ENCODE peak calls at places on chromosomes 6 and 20, in four cellular contexts. One of them, this sample, is unnamed.

GRCh38 chr20:43949741-43950618 is 35.3 kb downstream of the TOX2 start:
- DNase-seq in foreskin keratinocyte: no peak
- DNase-seq in tibial nerve: no peak
- DNase-seq in psoas muscle: peak; percentile 31
- DNase-seq in this sample: no peak

GRCh38 chr20:59777814-59778575 is 155.4 kb downstream of the SYCP2 start:
- DNase-seq in tibial nerve: no peak
- DNase-seq in foreskin keratinocyte: no peak
- DNase-seq in psoas muscle: no peak
- DNase-seq in this sample: no peak

GRCh38 chr6:79072640-79073181 is 5.3 kb downstream of the PHIP start:
- DNase-seq in tibial nerve: no peak
- DNase-seq in foreskin keratinocyte: no peak
- DNase-seq in psoas muscle: no peak
- DNase-seq in this sample: no peak

GRCh38 chr6:33126101-33126714 is 50.4 kb downstream of the HLA-DPB1 start:
- DNase-seq in tibial nerve: peak; percentile 75
- DNase-seq in foreskin keratinocyte: no peak
- DNase-seq in psoas muscle: peak; percentile 64
- DNase-seq in this sample: peak; percentile 60

GRCh38 chr6:122839477-122839876 is 50.4 kb downstream of the SMPDL3A start:
- DNase-seq in tibial nerve: peak; percentile 79
- DNase-seq in psoas muscle: no peak
- DNase-seq in foreskin keratinocyte: peak; percentile 46
- DNase-seq in this sample: no peak

GRCh38 chr20:44720994-44721784 is 6.0 kb downstream of the CCN5 start:
- DNase-seq in tibial nerve: no peak
- DNase-seq in foreskin keratinocyte: peak; percentile 84
- DNase-seq in psoas muscle: no peak
- DNase-seq in this sample: no peak

GRCh38 chr6:150788135-150788534 is 77.4 kb upstream of the MTHFD1L start:
- DNase-seq in foreskin keratinocyte: no peak
- DNase-seq in psoas muscle: no peak
- DNase-seq in tibial nerve: no peak
- DNase-seq in this sample: no peak

GRCh38 chr6:10847684-10848083 is 9.3 kb upstream of the MAK start:
- DNase-seq in foreskin keratinocyte: no peak
- DNase-seq in tibial nerve: no peak
- DNase-seq in psoas muscle: no peak
- DNase-seq in this sample: no peak

GRCh38 chr6:113833537-113833936 is 23.6 kb upstream of the MARCKS start:
- DNase-seq in tibial nerve: no peak
- DNase-seq in psoas muscle: no peak
- DNase-seq in foreskin keratinocyte: peak; percentile 59
- DNase-seq in this sample: no peak

GRCh38 chr20:10219452-10219791 is 792 bp downstream of the SNAP25 start:
- DNase-seq in tibial nerve: peak; percentile 61
- DNase-seq in psoas muscle: peak; percentile 66
- DNase-seq in foreskin keratinocyte: peak; percentile 13
- DNase-seq in this sample: peak; percentile 60

GRCh38 chr6:31049518-31049917 is 39.2 kb downstream of the MUC22 start:
- DNase-seq in foreskin keratinocyte: no peak
- DNase-seq in tibial nerve: no peak
- DNase-seq in psoas muscle: no peak
- DNase-seq in this sample: no peak

GRCh38 chr6:87918461-87918941 is 129.1 kb upstream of the SPACA1 start:
- DNase-seq in psoas muscle: no peak
- DNase-seq in tibial nerve: no peak
- DNase-seq in foreskin keratinocyte: peak; percentile 26
- DNase-seq in this sample: no peak

GRCh38 chr20:7716286-7716972 is 223.8 kb downstream of the HAO1 start:
- DNase-seq in tibial nerve: no peak
- DNase-seq in psoas muscle: no peak
- DNase-seq in foreskin keratinocyte: no peak
- DNase-seq in this sample: no peak

GRCh38 chr6:115613488-115613887 is 447.2 kb downstream of the FRK start:
- DNase-seq in tibial nerve: no peak
- DNase-seq in foreskin keratinocyte: peak; percentile 63
- DNase-seq in psoas muscle: no peak
- DNase-seq in this sample: no peak

GRCh38 chr20:7841291-7841966 is 98.8 kb downstream of the HAO1 start:
- DNase-seq in foreskin keratinocyte: peak; percentile 91
- DNase-seq in tibial nerve: peak; percentile 12
- DNase-seq in psoas muscle: peak; percentile 23
- DNase-seq in this sample: no peak

GRCh38 chr6:130322673-130323268 is 43.0 kb upstream of the TMEM200A start:
- DNase-seq in foreskin keratinocyte: peak; percentile 36
- DNase-seq in psoas muscle: no peak
- DNase-seq in tibial nerve: peak; percentile 57
- DNase-seq in this sample: no peak

GRCh38 chr20:61965606-61966491 is 99.8 kb downstream of the TAF4 start:
- DNase-seq in tibial nerve: no peak
- DNase-seq in foreskin keratinocyte: no peak
- DNase-seq in psoas muscle: no peak
- DNase-seq in this sample: peak; percentile 33

GRCh38 chr20:51356871-51357270 is 185.6 kb downstream of the NFATC2 start:
- DNase-seq in tibial nerve: no peak
- DNase-seq in foreskin keratinocyte: no peak
- DNase-seq in psoas muscle: no peak
- DNase-seq in this sample: no peak

GRCh38 chr6:107598091-107598490 is 108.2 kb downstream of the SOBP start:
- DNase-seq in foreskin keratinocyte: no peak
- DNase-seq in tibial nerve: no peak
- DNase-seq in psoas muscle: no peak
- DNase-seq in this sample: no peak

GRCh38 chr6:107600936-107601335 is 111.0 kb downstream of the SOBP start:
- DNase-seq in tibial nerve: peak; percentile 13
- DNase-seq in foreskin keratinocyte: peak; percentile 72
- DNase-seq in psoas muscle: peak; percentile 29
- DNase-seq in this sample: peak; percentile 18

GRCh38 chr6:107601406-107601805 is 111.5 kb downstream of the SOBP start:
- DNase-seq in foreskin keratinocyte: no peak
- DNase-seq in tibial nerve: no peak
- DNase-seq in psoas muscle: no peak
- DNase-seq in this sample: no peak

GRCh38 chr6:107599043-107599442 is 109.1 kb downstream of the SOBP start:
- DNase-seq in tibial nerve: no peak
- DNase-seq in foreskin keratinocyte: no peak
- DNase-seq in psoas muscle: no peak
- DNase-seq in this sample: no peak

GRCh38 chr6:107600111-107600510 is 110.2 kb downstream of the SOBP start:
- DNase-seq in psoas muscle: no peak
- DNase-seq in tibial nerve: no peak
- DNase-seq in foreskin keratinocyte: no peak
- DNase-seq in this sample: no peak
- H3K4me1 ChIP-seq in psoas muscle: peaks cover 42% of the 10 kb centered on the region
- H3K4me1 ChIP-seq in tibial nerve: no peaks in the 10 kb centered on the region
- H3K4me1 ChIP-seq in foreskin keratinocyte: peaks cover 14% of the 10 kb centered on the region
- H3K4me1 ChIP-seq in this sample: no peaks in the 10 kb centered on the region

GRCh38 chr6:71015392-71015791 is 58.5 kb upstream of the B3GAT2 start:
- DNase-seq in psoas muscle: no peak
- DNase-seq in foreskin keratinocyte: no peak
- DNase-seq in tibial nerve: no peak
- DNase-seq in this sample: no peak

GRCh38 chr6:71012871-71013456 is 56.1 kb upstream of the B3GAT2 start:
- DNase-seq in psoas muscle: no peak
- DNase-seq in foreskin keratinocyte: peak; percentile 52
- DNase-seq in tibial nerve: peak; percentile 6
- DNase-seq in this sample: no peak

GRCh38 chr6:71011861-71012260 is 55.0 kb upstream of the B3GAT2 start:
- DNase-seq in psoas muscle: no peak
- DNase-seq in foreskin keratinocyte: no peak
- DNase-seq in tibial nerve: no peak
- DNase-seq in this sample: no peak
- TF ChIP-seq CTCF in psoas muscle: no peak
- TF ChIP-seq CTCF in foreskin keratinocyte: no peak
- TF ChIP-seq CTCF in tibial nerve: no peak
- TF ChIP-seq CTCF in this sample: no peak

DNA sequence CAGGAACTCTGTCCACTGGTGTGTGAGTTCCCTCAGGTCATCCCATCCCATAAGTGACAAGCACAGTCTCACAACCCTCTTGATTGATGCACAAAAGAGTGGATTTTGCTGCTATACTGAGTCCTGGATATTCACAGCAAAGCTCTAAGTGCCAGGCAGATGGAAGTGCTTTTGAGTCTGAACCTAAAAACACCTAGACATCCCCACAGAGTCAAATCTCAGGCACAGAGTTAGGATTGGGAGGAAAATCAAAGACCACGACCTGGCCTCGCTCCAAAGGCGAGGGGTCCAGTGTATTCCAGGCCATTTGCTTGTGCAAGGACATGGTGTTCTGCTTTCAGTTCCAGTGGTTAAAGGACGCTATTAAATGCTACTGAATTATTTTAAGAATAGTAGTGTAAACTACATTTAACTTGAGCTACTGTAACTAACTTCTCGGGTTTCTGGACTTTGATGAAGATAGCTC is 56.8 kb downstream of the RREB1 start:
- DNase-seq in foreskin keratinocyte: no peak
- DNase-seq in psoas muscle: no peak
- DNase-seq in tibial nerve: no peak
- DNase-seq in this sample: no peak
- H3K4me1 ChIP-seq in foreskin keratinocyte: peaks cover 15% of the 10 kb centered on the region
- H3K4me1 ChIP-seq in psoas muscle: peaks cover 80% of the 10 kb centered on the region
- H3K4me1 ChIP-seq in tibial nerve: peaks cover 38% of the 10 kb centered on the region
- H3K4me1 ChIP-seq in this sample: peaks cover 39% of the 10 kb centered on the region

GRCh38 chr20:46253391-46253790 is 54.9 kb downstream of the CDH22 start:
- DNase-seq in foreskin keratinocyte: no peak
- DNase-seq in tibial nerve: no peak
- DNase-seq in psoas muscle: no peak
- DNase-seq in this sample: no peak
- TF ChIP-seq CTCF in foreskin keratinocyte: peak; percentile 40
- TF ChIP-seq CTCF in tibial nerve: no peak
- TF ChIP-seq CTCF in psoas muscle: peak; percentile 26
- TF ChIP-seq CTCF in this sample: no peak

GRCh38 chr20:33278700-33279099 is 4.3 kb upstream of the BPIFB1 start:
- DNase-seq in foreskin keratinocyte: no peak
- DNase-seq in tibial nerve: no peak
- DNase-seq in psoas muscle: no peak
- DNase-seq in this sample: no peak
- H3K4me1 ChIP-seq in foreskin keratinocyte: no peaks in the 10 kb centered on the region
- H3K4me1 ChIP-seq in tibial nerve: no peaks in the 10 kb centered on the region
- H3K4me1 ChIP-seq in psoas muscle: no peaks in the 10 kb centered on the region
- H3K4me1 ChIP-seq in this sample: no peaks in the 10 kb centered on the region

GRCh38 chr6:47073125-47074110 is 31.3 kb upstream of the ADGRF1 start:
- DNase-seq in tibial nerve: no peak
- DNase-seq in foreskin keratinocyte: no peak
- DNase-seq in psoas muscle: no peak
- DNase-seq in this sample: no peak
- TF ChIP-seq CTCF in tibial nerve: no peak
- TF ChIP-seq CTCF in foreskin keratinocyte: peak; percentile 52
- TF ChIP-seq CTCF in psoas muscle: no peak
- TF ChIP-seq CTCF in this sample: no peak

GRCh38 chr6:119343167-119343566 is 6.4 kb downstream of the MAN1A1 start:
- DNase-seq in tibial nerve: no peak
- DNase-seq in foreskin keratinocyte: no peak
- DNase-seq in psoas muscle: no peak
- DNase-seq in this sample: no peak

GRCh38 chr6:119344306-119344705 is 5.3 kb downstream of the MAN1A1 start:
- DNase-seq in psoas muscle: no peak
- DNase-seq in tibial nerve: no peak
- DNase-seq in foreskin keratinocyte: no peak
- DNase-seq in this sample: no peak

GRCh38 chr6:119342430-119342829 is 7.1 kb downstream of the MAN1A1 start:
- DNase-seq in tibial nerve: no peak
- DNase-seq in foreskin keratinocyte: no peak
- DNase-seq in psoas muscle: no peak
- DNase-seq in this sample: no peak

GRCh38 chr6:119345114-119345513 is 4.4 kb downstream of the MAN1A1 start:
- DNase-seq in foreskin keratinocyte: no peak
- DNase-seq in tibial nerve: no peak
- DNase-seq in psoas muscle: no peak
- DNase-seq in this sample: no peak

DNA sequence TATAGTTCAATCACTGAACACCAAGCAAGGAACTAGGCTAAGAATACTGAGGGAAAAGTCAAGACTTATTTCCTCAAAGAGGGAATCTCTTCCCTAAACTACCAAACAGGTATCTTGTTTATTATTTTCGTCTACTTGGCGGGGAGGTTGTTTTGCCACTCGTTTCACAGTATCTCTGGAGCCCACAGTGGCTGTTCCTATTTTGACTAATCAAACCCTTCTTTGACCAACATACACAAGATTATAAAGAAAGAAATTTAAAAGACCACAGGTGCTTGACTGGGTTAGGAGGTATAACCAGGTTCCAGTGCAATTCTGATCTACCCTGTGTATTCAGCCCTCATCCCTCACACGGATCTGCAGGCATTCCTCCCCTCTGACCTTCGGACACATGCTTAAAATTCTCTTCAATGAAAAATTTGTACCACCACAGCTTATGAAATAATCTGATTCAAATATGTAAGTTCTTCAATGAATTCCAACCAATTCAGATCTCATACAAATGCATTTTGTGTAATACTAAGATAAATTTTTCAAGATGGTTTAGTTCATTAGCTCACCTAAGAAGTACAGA is 5.9 kb downstream of the MAN1A1 start:
- DNase-seq in tibial nerve: no peak
- DNase-seq in psoas muscle: no peak
- DNase-seq in foreskin keratinocyte: no peak
- DNase-seq in this sample: no peak
- H3K4me1 ChIP-seq in tibial nerve: peaks cover 28% of the 10 kb centered on the region
- H3K4me1 ChIP-seq in psoas muscle: no peaks in the 10 kb centered on the region
- H3K4me1 ChIP-seq in foreskin keratinocyte: peaks cover 11% of the 10 kb centered on the region
- H3K4me1 ChIP-seq in this sample: peaks cover 14% of the 10 kb centered on the region

GRCh38 chr20:57270204-57270937 is 3.9 kb upstream of the BMP7 start:
- DNase-seq in psoas muscle: no peak
- DNase-seq in foreskin keratinocyte: no peak
- DNase-seq in tibial nerve: no peak
- DNase-seq in this sample: no peak
- TF ChIP-seq CTCF in psoas muscle: no peak
- TF ChIP-seq CTCF in foreskin keratinocyte: no peak
- TF ChIP-seq CTCF in tibial nerve: no peak
- TF ChIP-seq CTCF in this sample: no peak

GRCh38 chr6:43921548-43922422 is 151.8 kb downstream of the VEGFA start:
- DNase-seq in psoas muscle: no peak
- DNase-seq in tibial nerve: no peak
- DNase-seq in foreskin keratinocyte: no peak
- DNase-seq in this sample: no peak
- H3K4me1 ChIP-seq in psoas muscle: peaks cover 8% of the 10 kb centered on the region
- H3K4me1 ChIP-seq in tibial nerve: peaks cover 16% of the 10 kb centered on the region
- H3K4me1 ChIP-seq in foreskin keratinocyte: peaks cover 6% of the 10 kb centered on the region
- H3K4me1 ChIP-seq in this sample: peaks cover 15% of the 10 kb centered on the region

This sample was measured in pancreas.